ENCODE peak calls at places on chromosome 9, in nine cellular contexts. Z is sigmoid colon, F is cardiac muscle cell, L is H1, B is psoas muscle, A is lung, G is HCT116, I is tibial artery, S is hepatocyte. O is an unnamed sample. For H3K9me3, the result is how much of the 10 kb centered on the place peaks cover.

GRCh38 chr9:124894741-124895170 is 32.8 kb downstream of the ARPC5L start:
- DNase-seq in L (no peak), B (no peak), Z (no peak), A (no peak), S (peak), I (no peak), F (peak), G (peak), O (no peak)

GRCh38 chr9:107049825-107050184 is 186.8 kb downstream of the ZNF462 start:
- DNase-seq in G (no peak), F (no peak), A (no peak), S (no peak), Z (no peak), B (no peak), L (no peak), I (no peak), O (no peak)

GRCh38 chr9:124708633-124709032 is 62.5 kb downstream of the NR6A1 start:
- DNase-seq in A (no peak), Z (no peak), B (no peak), I (no peak), F (peak), L (no peak), G (no peak), S (peak), O (no peak)

GRCh38 chr9:120893585-120893857 is 16.5 kb upstream of the PHF19 start:
- DNase-seq in L (no peak), B (no peak), G (no peak), F (no peak), Z (no peak), A (no peak), I (no peak), S (no peak), O (no peak)

GRCh38 chr9:11275158-11275695 is 662.4 kb upstream of the PTPRD start:
- DNase-seq in B (no peak), F (no peak), Z (no peak), A (no peak), G (no peak), I (no peak), S (peak), L (no peak), O (no peak)

GRCh38 chr9:23254404-23255184 is 571.4 kb downstream of the ELAVL2 start:
- DNase-seq in S (no peak), B (no peak), L (no peak), F (peak), Z (no peak), A (no peak), G (no peak), I (no peak), O (no peak)

GRCh38 chr9:72203205-72203803 is 54.1 kb downstream of the GDA start:
- DNase-seq in F (peak), G (peak), L (no peak), A (no peak), B (no peak), Z (no peak), S (peak), I (no peak), O (no peak)

GRCh38 chr9:127545196-127546124 is 66.6 kb upstream of the STXBP1 start:
- DNase-seq in F (no peak), L (no peak), Z (peak), I (no peak), A (peak), G (no peak), S (peak), B (no peak), O (peak)

GRCh38 chr9:134772331-134772730 is 108.3 kb upstream of the FCN2 start:
- DNase-seq in S (no peak), F (no peak), L (no peak), I (no peak), A (no peak), Z (no peak), G (no peak), B (no peak), O (peak)

GRCh38 chr9:128123451-128124080 is 4.0 kb downstream of the PTGES2 start:
- DNase-seq in B (peak), I (no peak), F (no peak), Z (peak), L (no peak), A (no peak), S (no peak), G (no peak), O (peak)

GRCh38 chr9:95901506-95901905 is 26.0 kb downstream of the ERCC6L2 start:
- DNase-seq in B (no peak), F (no peak), Z (no peak), G (no peak), L (no peak), S (no peak), I (no peak), A (no peak), O (no peak)

GRCh38 chr9:135478858-135479468 is 619 bp upstream of the PPP1R26 start:
- DNase-seq in I (no peak), L (no peak), A (peak), G (no peak), F (peak), S (peak), Z (peak), B (no peak), O (peak)

GRCh38 chr9:486156-486555 is 271.5 kb downstream of the DOCK8 start:
- DNase-seq in I (no peak), Z (no peak), F (no peak), B (no peak), G (no peak), S (no peak), A (no peak), L (no peak), O (no peak)

GRCh38 chr9:89999176-89999533 is 394.3 kb downstream of the GADD45G start:
- DNase-seq in B (no peak), A (peak), I (no peak), L (no peak), F (no peak), Z (no peak), G (no peak), S (no peak), O (peak)

GRCh38 chr9:114386361-114386885 is 1.4 kb downstream of the AKNA start:
- DNase-seq in L (no peak), B (no peak), A (no peak), S (no peak), I (no peak), Z (no peak), G (no peak), F (peak), O (no peak)

GRCh38 chr9:15299374-15299939 is 7.6 kb downstream of the TTC39B start:
- DNase-seq in L (no peak), F (no peak), I (no peak), S (no peak), G (no peak), A (no peak), Z (no peak), B (no peak), O (no peak)

GRCh38 chr9:12921621-12922020 is 146.8 kb downstream of the LURAP1L start:
- DNase-seq in G (no peak), S (no peak), F (no peak), L (no peak), A (no peak), Z (no peak), I (no peak), B (no peak), O (no peak)

GRCh38 chr9:1231998-1232919 is 182.1 kb downstream of the DMRT2 start:
- DNase-seq in F (no peak), Z (peak), I (peak), B (peak), L (no peak), G (no peak), A (peak), S (no peak), O (peak)

GRCh38 chr9:122931851-122932199 is 513 bp upstream of the ZBTB26 start:
- DNase-seq in Z (no peak), B (no peak), G (no peak), I (no peak), A (no peak), L (no peak), S (no peak), F (no peak), O (no peak)

GRCh38 chr9:99828417-99829176 is 6.9 kb downstream of the NR4A3 start:
- DNase-seq in B (peak), A (no peak), G (no peak), S (peak), L (no peak), F (peak), Z (no peak), I (no peak), O (peak)

GRCh38 chr9:87562062-87562461 is 64.4 kb downstream of the DAPK1 start:
- DNase-seq in A (no peak), L (no peak), Z (no peak), S (no peak), B (no peak), G (no peak), F (no peak), I (no peak), O (no peak)

GRCh38 chr9:1007312-1007711 is 30.9 kb downstream of the DMRT3 start:
- DNase-seq in L (no peak), Z (no peak), S (no peak), A (no peak), B (no peak), I (no peak), F (no peak), G (no peak), O (no peak)

GRCh38 chr9:113446323-113446740 is 17.2 kb upstream of the RGS3 start:
- DNase-seq in A (no peak), I (no peak), F (peak), B (no peak), S (peak), L (no peak), Z (no peak), G (peak), O (no peak)

GRCh38 chr9:34642679-34643078 is 3.8 kb upstream of the GALT start:
- DNase-seq in G (no peak), B (no peak), F (no peak), L (no peak), A (no peak), Z (no peak), I (no peak), S (no peak), O (no peak)

GRCh38 chr9:78821126-78821822 is 524.3 kb downstream of the PSAT1 start:
- DNase-seq in L (no peak), I (no peak), A (no peak), S (peak), G (peak), Z (no peak), F (peak), B (no peak), O (no peak)

GRCh38 chr9:128322342-128323191 is at the start of the genes COQ4 and TRUB2:
- DNase-seq in A (peak), F (peak), I (peak), B (peak), G (peak), L (peak), Z (peak), S (peak), O (peak)

GRCh38 chr9:87718852-87719612 is 6.9 kb upstream of the CTSL start:
- DNase-seq in S (no peak), F (no peak), B (no peak), G (no peak), L (no peak), I (no peak), Z (no peak), A (no peak), O (no peak)

GRCh38 chr9:22256381-22256780 is 190.2 kb upstream of the DMRTA1 start:
- DNase-seq in S (no peak), I (no peak), G (no peak), B (no peak), L (no peak), Z (no peak), A (no peak), F (no peak), O (no peak)

GRCh38 chr9:107732781-107733529 is 243.4 kb upstream of the KLF4 start:
- DNase-seq in B (peak), I (peak), G (no peak), F (no peak), A (no peak), S (no peak), L (no peak), Z (peak), O (peak)

GRCh38 chr9:130601100-130601499 is 21.7 kb downstream of the FUBP3 start:
- DNase-seq in S (no peak), I (no peak), F (no peak), G (no peak), L (no peak), Z (no peak), A (no peak), B (no peak), O (no peak)

GRCh38 chr9:12813960-12814876 is 39.4 kb downstream of the LURAP1L start:
- DNase-seq in G (peak), Z (peak), S (peak), I (peak), B (peak), L (no peak), F (no peak), A (peak), O (peak)

GRCh38 chr9:106288689-106289088 is 574.3 kb upstream of the ZNF462 start:
- DNase-seq in L (no peak), G (no peak), F (no peak), Z (no peak), A (no peak), B (no peak), S (no peak), I (no peak), O (no peak)

GRCh38 chr9:118669986-118670385 is 699.2 kb downstream of the BRINP1 start:
- DNase-seq in L (peak), F (no peak), A (no peak), Z (no peak), I (no peak), G (no peak), S (no peak), B (no peak), O (no peak)

GRCh38 chr9:118674942-118675341 is 694.3 kb downstream of the BRINP1 start:
- DNase-seq in A (no peak), G (no peak), I (no peak), F (no peak), B (no peak), L (no peak), S (no peak), Z (no peak), O (no peak)
- H3K9me3 ChIP-seq in A (under half), G (under half), I (under half), F (under half), B (under half), L (under half), S (under half), Z (under half), O (under half)

GRCh38 chr9:102650896-102651295 is 344.2 kb upstream of the CYLC2 start:
- DNase-seq in L (no peak), S (no peak), A (no peak), I (no peak), F (no peak), G (no peak), Z (no peak), B (no peak), O (no peak)
- H3K9me3 ChIP-seq in L (under half), S (under half), A (under half), I (under half), F (under half), G (under half), Z (under half), B (under half), O (under half)

GRCh38 chr9:92984976-92985375 is 37.7 kb downstream of the FGD3 start:
- DNase-seq in Z (no peak), F (no peak), G (no peak), B (no peak), A (no peak), I (no peak), L (no peak), S (no peak), O (no peak)
- H3K9me3 ChIP-seq in Z (under half), F (under half), G (under half), B (under half), A (under half), I (under half), L (under half), S (under half), O (under half)

DNA sequence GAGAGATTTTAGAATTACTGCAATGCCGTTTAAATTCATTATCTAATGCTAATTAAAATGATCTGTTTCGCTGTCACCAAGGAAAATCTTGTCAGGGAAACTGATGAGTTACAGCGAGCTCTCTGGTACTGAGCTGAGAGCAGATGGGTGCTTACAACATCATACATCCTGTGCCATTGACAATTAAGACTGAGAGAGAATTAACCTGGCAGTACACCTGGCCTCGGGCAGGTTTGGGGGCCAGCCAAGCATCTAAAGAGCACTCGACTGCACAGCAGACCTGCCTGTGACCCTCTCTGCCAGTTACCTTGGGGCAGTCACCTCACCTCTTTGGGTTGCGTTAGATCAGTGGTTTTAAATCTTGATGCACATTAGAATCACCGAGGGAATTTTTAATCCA is 54.9 kb downstream of the PUM3 start:
- DNase-seq in I (no peak), L (no peak), S (no peak), G (no peak), Z (no peak), F (no peak), A (no peak), B (no peak), O (no peak)
- H3K9me3 ChIP-seq in I (under half), L (under half), S (under half), G (under half), Z (under half), F (under half), A (under half), B (under half), O (under half)

GRCh38 chr9:36945999-36946398 is 88.1 kb downstream of the PAX5 start:
- DNase-seq in Z (peak), L (no peak), S (no peak), G (no peak), F (no peak), I (no peak), B (no peak), A (no peak), O (no peak)
- H3K9me3 ChIP-seq in Z (under half), L (under half), S (under half), G (under half), F (under half), I (under half), B (under half), A (under half), O (under half)

DNA sequence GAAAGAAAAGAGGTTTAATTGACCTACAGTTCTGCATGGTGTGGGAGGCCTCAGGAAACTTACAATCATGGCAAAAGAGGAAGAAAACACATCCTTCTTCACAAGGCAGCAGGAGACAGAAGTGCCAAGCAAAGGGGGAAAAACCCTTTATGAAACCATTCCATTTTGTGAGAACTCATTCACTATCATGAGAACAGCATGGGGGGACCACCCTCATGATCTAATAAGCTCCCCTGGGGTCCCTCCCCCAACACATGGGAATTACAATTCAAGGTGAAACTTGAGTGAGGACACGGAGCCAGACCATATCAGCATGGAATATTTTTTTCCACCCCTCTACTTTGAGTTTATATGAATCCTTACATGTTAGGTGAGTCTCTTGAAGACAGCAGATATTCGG is 173.7 kb downstream of the PHF2 start:
- DNase-seq in Z (no peak), B (no peak), S (no peak), F (no peak), A (no peak), I (no peak), L (no peak), G (no peak), O (no peak)
- H3K9me3 ChIP-seq in Z (under half), B (under half), S (under half), F (under half), A (under half), I (under half), L (under half), G (under half), O (under half)

GRCh38 chr9:80871596-80871995 is 817.8 kb downstream of the TLE1 start:
- DNase-seq in A (no peak), S (no peak), B (no peak), Z (no peak), F (no peak), I (no peak), L (no peak), G (no peak), O (no peak)
- H3K9me3 ChIP-seq in A (under half), S (under half), B (under half), Z (under half), F (under half), I (under half), L (under half), G (under half), O (under half)

GRCh38 chr9:8101607-8102006 is 302.0 kb upstream of the DMAC1 start:
- DNase-seq in L (no peak), B (no peak), S (no peak), F (no peak), I (no peak), G (no peak), Z (no peak), A (no peak), O (no peak)

GRCh38 chr9:8106362-8106761 is 306.8 kb upstream of the DMAC1 start:
- DNase-seq in Z (no peak), F (no peak), S (no peak), A (no peak), G (no peak), B (no peak), L (no peak), I (no peak), O (no peak)
- H3K9me3 ChIP-seq in Z (under half), F (under half), S (under half), A (under half), G (under half), B (under half), L (under half), I (under half), O (under half)